ENCODE peak calls at places on chromosomes 13 and 19, in four cellular contexts. N, T, A and G are unnamed samples.

GRCh38 chr13:26051231-26052135 is at the start of gene SHISA2:
- DNase-seq in N (no peak), T (peak; percentile 40), A (peak; percentile 86), G (peak; percentile 60)

GRCh38 chr19:5148794-5149190 is 179.9 kb downstream of the KDM4B start:
- DNase-seq in N (no peak), T (no peak), A (no peak), G (peak; percentile 21)

GRCh38 chr19:38718747-38719543 is 25.3 kb downstream of the CAPN12 start:
- DNase-seq in N (no peak), T (no peak), A (peak; percentile 74), G (no peak)

GRCh38 chr13:107866007-107866665 is 349.2 kb downstream of the LIG4 start:
- DNase-seq in N (no peak), T (peak; percentile 30), A (peak; percentile 58), G (peak; percentile 68)

GRCh38 chr19:50537769-50538230 is 24.1 kb upstream of the ASPDH start:
- DNase-seq in N (peak; percentile 41), T (peak; percentile 78), A (peak; percentile 97), G (peak; percentile 97)

GRCh38 chr19:13833330-13834265 is 38.4 kb downstream of the ZSWIM4 start:
- DNase-seq in N (peak; percentile 92), T (peak; percentile 94), A (peak; percentile 97), G (peak; percentile 94)

GRCh38 chr19:44684892-44685847 is 13.8 kb upstream of the CEACAM16 start:
- DNase-seq in N (no peak), T (no peak), A (peak; percentile 51), G (no peak)

GRCh38 chr13:28077231-28077630 is 23.1 kb downstream of the FLT3 start:
- DNase-seq in N (no peak), T (no peak), A (no peak), G (no peak)

DNA sequence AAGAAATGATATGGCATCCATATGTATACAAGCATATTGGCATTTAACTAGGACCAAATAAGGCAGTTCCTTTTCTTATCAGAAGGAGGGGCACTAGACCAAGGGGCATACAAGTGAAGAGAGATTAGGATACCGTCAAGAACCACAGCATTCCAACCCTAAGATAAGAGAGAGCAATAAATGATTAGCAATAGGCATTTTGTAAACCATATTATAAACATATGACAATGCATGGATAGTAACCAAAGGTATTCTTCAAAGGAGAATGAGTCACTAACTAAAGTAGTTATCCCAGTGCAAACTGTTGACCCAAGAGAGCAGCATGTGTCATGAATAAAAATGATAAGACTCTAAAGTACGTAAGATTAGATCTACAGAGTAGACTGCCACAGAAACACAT is 500.9 kb upstream of the HTR2A start:
- DNase-seq in N (no peak), T (no peak), A (no peak), G (no peak)
- TF ChIP-seq CTCF in N (no peak), T (no peak), A (peak; percentile 48), G (no peak)

DNA sequence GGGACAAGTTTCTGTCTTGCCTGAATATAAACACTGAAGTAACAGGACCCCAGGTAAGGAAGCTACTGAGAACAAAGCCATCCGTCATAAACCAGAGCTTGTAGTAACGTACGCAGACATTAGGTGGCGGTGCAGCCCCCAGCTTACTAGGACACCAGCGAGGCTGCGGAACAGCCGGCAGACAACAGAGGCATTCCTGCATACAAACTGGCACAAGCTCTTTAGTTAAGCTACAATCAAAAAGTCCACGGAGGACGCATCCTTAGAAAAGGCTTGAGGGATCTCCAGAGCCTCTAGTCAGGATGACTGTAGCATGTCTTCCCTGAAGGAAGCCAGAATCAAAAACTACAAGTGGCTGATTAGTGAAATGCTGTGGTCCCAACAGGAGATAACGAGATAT is 26.2 kb downstream of the ZNF160 start:
- DNase-seq in N (no peak), T (peak; percentile 50), A (peak; percentile 91), G (peak; percentile 83)
- TF ChIP-seq CTCF in N (no peak), T (peak; percentile 81), A (peak; percentile 95), G (peak; percentile 76)

DNA sequence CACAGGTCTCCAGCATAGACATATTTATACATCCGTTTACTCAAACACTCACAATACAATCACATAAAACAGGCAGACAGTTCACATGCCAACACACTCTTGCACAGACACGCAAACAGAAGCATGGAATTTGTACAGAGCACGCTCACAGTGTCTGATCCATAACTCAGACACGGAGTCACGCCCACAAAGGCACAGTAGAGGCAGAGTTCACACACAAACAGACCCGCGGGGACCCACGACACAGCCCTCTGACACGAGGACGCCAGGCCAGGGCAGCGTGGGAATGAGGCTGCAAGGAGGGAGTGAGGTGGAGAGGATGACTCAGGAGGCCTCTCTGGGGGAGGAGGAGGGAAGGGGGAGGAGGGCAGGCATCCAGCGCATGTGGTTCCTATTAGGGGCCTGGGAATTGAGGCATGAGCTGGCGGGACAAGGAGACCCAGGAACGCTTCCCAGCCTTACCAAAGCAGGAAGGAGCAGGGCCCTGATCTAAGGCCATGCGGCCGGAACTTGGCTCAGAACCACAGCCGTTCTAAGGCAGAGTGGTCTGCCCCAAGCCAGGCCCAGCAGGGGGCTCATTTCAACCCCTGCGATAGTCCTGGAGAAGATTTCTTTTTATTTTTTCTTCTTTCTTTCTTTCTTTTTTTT is 9.1 kb upstream of the OLFM2 start:
- DNase-seq in N (no peak), T (no peak), A (peak; percentile 57), G (no peak)
- TF ChIP-seq CTCF in N (no peak), T (no peak), A (no peak), G (no peak)

GRCh38 chr19:41397086-41398041 is at the start of the genes BCKDHA and EXOSC5:
- DNase-seq in N (peak; percentile 95), T (peak; percentile 98), A (peak; percentile 99), G (peak; percentile 99)
- TF ChIP-seq CTCF in N (no peak), T (no peak), A (no peak), G (no peak)

DNA sequence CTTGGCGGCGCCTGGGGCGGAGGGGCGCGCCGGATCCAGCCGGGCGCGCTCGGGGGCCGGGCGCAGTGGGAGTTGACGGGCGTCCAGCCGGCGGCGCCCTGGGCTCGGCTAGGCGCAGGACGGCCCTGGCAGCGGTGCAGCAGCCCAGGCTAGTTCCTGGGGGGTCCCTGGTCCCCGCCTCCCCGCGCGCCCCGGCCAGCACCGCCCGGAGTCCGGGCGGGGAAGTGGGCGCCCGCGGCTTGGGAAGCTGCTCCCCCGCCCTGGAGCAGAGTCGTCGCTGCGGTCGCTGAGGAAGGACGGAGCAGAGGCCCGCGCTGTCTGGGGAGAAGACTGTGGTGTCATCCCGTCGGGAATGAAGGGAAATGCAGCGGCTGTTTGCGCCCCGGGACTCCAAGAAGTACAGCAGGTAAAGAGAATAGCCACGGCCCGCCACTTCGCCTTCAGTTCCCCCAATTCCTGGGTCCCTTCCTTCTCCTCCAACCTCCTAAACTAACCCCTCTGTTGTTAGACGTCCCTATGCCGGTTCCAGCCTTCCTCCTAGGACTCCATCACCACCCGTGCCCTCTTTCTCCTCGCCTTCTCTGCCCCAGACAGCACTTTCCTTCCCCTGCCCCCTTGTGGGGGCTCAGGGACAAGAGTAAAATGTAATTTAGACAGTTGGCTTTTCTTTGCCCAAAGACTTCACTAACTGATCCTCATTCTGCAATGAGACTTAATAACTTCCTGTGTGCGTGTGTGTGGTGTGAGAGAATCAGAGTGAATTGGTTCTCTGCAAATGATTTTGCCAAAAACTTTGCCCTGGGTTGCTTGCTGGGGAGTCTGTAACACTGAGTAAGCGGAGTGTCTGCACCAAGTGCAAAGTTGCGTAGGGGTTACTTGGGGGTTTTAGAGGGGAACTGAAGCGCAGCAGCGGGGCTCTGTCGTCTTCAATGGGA is 20.3 kb upstream of the SGCG start:
- DNase-seq in N (no peak), T (peak; percentile 11), A (peak; percentile 38), G (peak; percentile 38)
- TF ChIP-seq CTCF in N (no peak), T (no peak), A (no peak), G (no peak)